ENCODE peak calls at places on chromosomes 7 and 10, in nine cellular contexts. X, P, I, W, T, D, N, Q and G are unnamed samples.

GRCh38 chr10:117741524-117741923 is 199.0 kb downstream of the EMX2 start:
- DNase-seq in P (no peak), X (no peak), Q (no peak), T (no peak), W (no peak), I (no peak), N (no peak), D (no peak), G (peak; percentile 23)

GRCh38 chr10:14422431-14422830 is 91.7 kb upstream of the FRMD4A start:
- DNase-seq in Q (no peak), W (no peak), N (no peak), T (no peak), I (no peak), P (no peak), D (no peak), X (no peak), G (no peak)

GRCh38 chr10:114519306-114519669 is 115.0 kb upstream of the AFAP1L2 start:
- DNase-seq in D (no peak), X (no peak), Q (no peak), P (peak; percentile 42), W (no peak), N (peak; percentile 14), I (no peak), T (peak; percentile 93), G (no peak)

GRCh38 chr7:101169838-101170531 is 4.6 kb upstream of the VGF start:
- DNase-seq in N (peak; percentile 66), W (peak; percentile 51), D (peak; percentile 75), P (peak; percentile 56), I (no peak), Q (no peak), X (peak; percentile 65), T (peak; percentile 81), G (peak; percentile 91)

GRCh38 chr7:92092210-92092609 is 42.1 kb downstream of the CYP51A1 start:
- DNase-seq in P (no peak), T (no peak), D (no peak), I (no peak), X (no peak), Q (no peak), W (no peak), N (no peak), G (no peak)

GRCh38 chr10:28432210-28432676 is 100.7 kb upstream of the WAC start:
- DNase-seq in X (peak; percentile 79), I (no peak), P (peak; percentile 66), N (peak; percentile 66), D (peak; percentile 21), Q (peak; percentile 78), T (peak; percentile 60), W (peak; percentile 89), G (peak; percentile 65)

GRCh38 chr7:745431-745980 is 18.4 kb upstream of the PRKAR1B start:
- DNase-seq in T (no peak), N (no peak), I (no peak), D (no peak), W (no peak), Q (no peak), X (peak; percentile 69), P (no peak), G (peak; percentile 47)

GRCh38 chr10:128087884-128088695 is 38.1 kb downstream of the MKI67 start:
- DNase-seq in I (no peak), N (no peak), Q (no peak), D (no peak), P (no peak), W (peak; percentile 63), X (no peak), T (no peak), G (peak; percentile 57)

GRCh38 chr7:113085781-113086390 is 741 bp downstream of the GPR85 start:
- DNase-seq in Q (no peak), D (no peak), W (peak; percentile 13), N (no peak), T (no peak), I (no peak), P (peak; percentile 48), X (no peak), G (peak; percentile 1)
- H3K4me3 ChIP-seq in Q (peak overlapping the region; percentile 2), D (no peak overlapping the region), W (no peak overlapping the region), N (no peak overlapping the region), T (no peak overlapping the region), I (no peak overlapping the region), P (peak overlapping the region; percentile 77), X (peak overlapping the region; percentile 24), G (peak overlapping the region; percentile 1)

GRCh38 chr10:109862738-109863137 is 60.6 kb downstream of the XPNPEP1 start:
- DNase-seq in X (no peak), T (no peak), W (no peak), N (no peak), I (no peak), D (no peak), Q (no peak), P (no peak), G (no peak)

GRCh38 chr10:109866995-109867635 is 56.2 kb downstream of the XPNPEP1 start:
- DNase-seq in I (no peak), P (no peak), T (peak; percentile 4), Q (no peak), X (no peak), D (no peak), W (no peak), N (peak; percentile 58), G (no peak)

GRCh38 chr10:109871476-109871875 is 51.8 kb downstream of the XPNPEP1 start:
- DNase-seq in Q (no peak), D (no peak), N (no peak), P (no peak), T (no peak), X (no peak), I (no peak), W (no peak), G (no peak)

GRCh38 chr10:109863775-109864174 is 59.5 kb downstream of the XPNPEP1 start:
- DNase-seq in W (no peak), Q (no peak), N (no peak), I (no peak), P (no peak), T (no peak), D (no peak), X (no peak), G (no peak)

DNA sequence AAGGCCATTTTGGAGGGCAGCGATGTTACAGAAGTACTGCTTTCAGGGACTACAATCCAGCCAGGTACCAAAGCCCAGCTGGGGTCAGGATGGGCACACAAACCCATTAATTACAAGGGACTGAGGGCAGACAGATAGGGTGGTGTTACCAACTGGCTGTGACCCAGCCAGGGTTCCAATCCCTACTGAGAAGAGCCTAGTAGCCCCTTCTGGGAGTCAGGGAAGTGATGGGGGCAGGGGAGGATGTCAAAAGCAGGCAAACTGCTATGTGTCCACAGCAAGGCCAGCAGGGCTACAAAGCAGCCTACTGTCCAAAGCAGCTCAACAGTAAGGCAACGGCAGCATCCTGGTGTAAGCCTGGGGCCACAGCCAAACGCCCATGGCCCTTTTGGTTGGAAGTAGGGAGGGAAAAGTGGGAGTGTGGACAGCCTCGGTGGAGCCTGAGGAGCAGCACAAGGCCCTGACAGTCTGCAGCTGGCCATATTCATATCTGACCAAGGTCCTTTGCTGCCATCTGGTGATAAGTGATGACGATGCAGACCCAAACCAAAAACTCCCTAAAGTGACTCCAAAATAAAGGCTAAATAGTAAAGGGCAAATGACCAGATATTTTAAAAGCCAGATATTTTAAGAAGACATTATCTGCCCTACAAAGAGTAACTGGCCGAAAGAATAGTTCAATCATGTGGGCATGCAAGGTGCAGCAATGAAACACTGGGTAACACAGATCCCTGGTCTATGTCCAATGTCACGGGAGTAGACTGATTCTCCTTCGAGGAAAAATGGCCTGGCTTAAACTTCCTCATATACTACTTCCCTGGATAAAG is 56.9 kb downstream of the XPNPEP1 start:
- DNase-seq in D (no peak), P (no peak), I (no peak), N (no peak), Q (no peak), W (peak; percentile 48), T (peak; percentile 20), X (peak; percentile 23), G (peak; percentile 30)
- H3K36me3 ChIP-seq in D (peaks cover 69% of the 10 kb centered on the region), P (peaks cover 13% of the 10 kb centered on the region), I (peaks cover 28% of the 10 kb centered on the region), N (peaks cover 46% of the 10 kb centered on the region), Q (peaks cover 14% of the 10 kb centered on the region), W (no peaks in the 10 kb centered on the region), T (peaks cover 34% of the 10 kb centered on the region), X (peaks cover 20% of the 10 kb centered on the region), G (peaks cover 4% of the 10 kb centered on the region)

GRCh38 chr10:100727808-100728207 is 17.6 kb upstream of the PAX2 start:
- DNase-seq in N (no peak), T (no peak), Q (no peak), I (no peak), D (no peak), W (no peak), X (no peak), P (no peak), G (no peak)

GRCh38 chr10:100725041-100725440 is 20.3 kb upstream of the PAX2 start:
- DNase-seq in N (no peak), Q (no peak), X (no peak), W (peak; percentile 48), P (peak; percentile 60), D (no peak), T (no peak), I (no peak), G (peak; percentile 65)

GRCh38 chr10:100723769-100724530 is 21.4 kb upstream of the PAX2 start:
- DNase-seq in W (peak; percentile 40), D (no peak), Q (no peak), N (no peak), X (no peak), T (no peak), P (no peak), I (no peak), G (peak; percentile 85)

GRCh38 chr10:100724531-100725027 is 20.8 kb upstream of the PAX2 start:
- DNase-seq in D (no peak), Q (no peak), I (no peak), W (peak; percentile 16), P (no peak), X (no peak), T (no peak), N (no peak), G (peak; percentile 82)

GRCh38 chr10:100725869-100726426 is 19.4 kb upstream of the PAX2 start:
- DNase-seq in X (no peak), I (no peak), N (no peak), T (no peak), P (no peak), Q (no peak), W (no peak), D (no peak), G (no peak)
- H3K27me3 ChIP-seq in X (peaks cover 98% of the 10 kb centered on the region), I (peaks cover 18% of the 10 kb centered on the region), N (peaks cover 26% of the 10 kb centered on the region), T (peaks cover 83% of the 10 kb centered on the region), P (peaks cover 49% of the 10 kb centered on the region), Q (peaks cover 47% of the 10 kb centered on the region), W (peaks cover 69% of the 10 kb centered on the region), D (peaks cover 38% of the 10 kb centered on the region), G (peaks cover 95% of the 10 kb centered on the region)

GRCh38 chr7:156947120-156947843 is 2.2 kb upstream of the NOM1 start:
- DNase-seq in Q (no peak), W (no peak), T (no peak), X (no peak), P (no peak), I (no peak), N (no peak), D (no peak), G (no peak)

GRCh38 chr7:156950381-156950858 is 908 bp downstream of the NOM1 start:
- DNase-seq in P (peak; percentile 27), N (no peak), Q (no peak), X (no peak), I (no peak), W (peak; percentile 45), T (no peak), D (no peak), G (no peak)

GRCh38 chr7:156944876-156945275 is 4.6 kb upstream of the NOM1 start:
- DNase-seq in X (no peak), Q (no peak), T (no peak), D (no peak), W (no peak), P (no peak), N (no peak), I (no peak), G (peak; percentile 77)

GRCh38 chr7:156949541-156950380 is at the start of gene NOM1:
- DNase-seq in P (peak; percentile 75), D (peak; percentile 90), T (peak; percentile 90), I (peak; percentile 20), X (peak; percentile 93), W (peak; percentile 88), Q (peak; percentile 71), N (peak; percentile 90), G (peak; percentile 98)

DNA sequence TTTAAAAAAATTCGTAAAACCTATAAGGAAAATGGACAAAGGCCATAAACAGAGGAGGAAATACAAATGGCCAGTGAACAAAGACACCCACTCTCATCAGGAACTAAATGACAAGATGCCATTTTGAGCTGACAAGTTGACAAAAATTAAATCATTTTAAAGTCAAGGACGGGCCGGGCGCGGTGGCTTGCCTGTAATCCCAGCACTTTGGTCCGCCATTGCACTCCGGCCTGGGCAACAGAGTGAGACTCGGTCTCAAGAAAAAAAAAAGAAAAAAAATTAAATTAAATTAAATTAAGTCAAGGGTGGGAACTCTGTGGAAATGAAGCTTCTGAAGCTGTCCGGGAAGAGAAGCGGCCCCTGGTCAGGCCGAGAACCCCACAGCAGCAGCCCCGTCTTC is 1.2 kb upstream of the NOM1 start:
- DNase-seq in W (no peak), T (no peak), N (no peak), I (no peak), Q (no peak), X (no peak), D (no peak), P (no peak), G (no peak)
- H3K4me3 ChIP-seq in W (no peak overlapping the region), T (peak overlapping the region; percentile 99), N (no peak overlapping the region), I (peak overlapping the region; percentile 91), Q (peak overlapping the region; percentile 94), X (no peak overlapping the region), D (no peak overlapping the region), P (peak overlapping the region; percentile 88), G (peak overlapping the region; percentile 88)